ENCODE peak calls at places on chromosome 1, in nine cellular contexts. W is CD4-positive, alpha-beta T cell; J is adrenal gland; O is heart right ventricle; R is endothelial cell; C is thoracic aorta; T is GM13976; B is fibroblast of lung; A is fibroblast of the aortic adventitia. E is an unnamed sample.

GRCh38 chr1:53091841-53092645 is 30.0 kb downstream of the PODN start:
- DNase-seq in W (no peak), J (no peak), O (peak), R (no peak), C (no peak), T (no peak), B (no peak), A (no peak), E (no peak)

GRCh38 chr1:78318011-78318410 is 172.8 kb upstream of the PTGFR start:
- DNase-seq in W (no peak), J (no peak), O (no peak), R (no peak), C (no peak), T (no peak), B (peak), A (peak), E (no peak)

GRCh38 chr1:185969524-185969991 is 235.4 kb downstream of the HMCN1 start:
- DNase-seq in W (no peak), J (no peak), O (no peak), R (no peak), C (no peak), T (no peak), B (no peak), A (peak), E (no peak)

GRCh38 chr1:190754769-190755168 is 277.1 kb upstream of the BRINP3 start:
- DNase-seq in W (no peak), J (no peak), O (no peak), R (no peak), C (no peak), T (no peak), B (peak), A (peak), E (no peak)

GRCh38 chr1:91680556-91680955 is 179.9 kb downstream of the CDC7 start:
- DNase-seq in W (no peak), J (no peak), O (no peak), R (no peak), C (no peak), T (no peak), B (no peak), A (no peak), E (no peak)

GRCh38 chr1:222335586-222335985 is 212.3 kb downstream of the HHIPL2 start:
- DNase-seq in W (no peak), J (no peak), O (no peak), R (no peak), C (no peak), T (no peak), B (peak), A (peak), E (no peak)

GRCh38 chr1:179777731-179778130 is 34.6 kb downstream of the FAM163A start:
- DNase-seq in W (no peak), J (no peak), O (no peak), R (no peak), C (no peak), T (no peak), B (no peak), A (no peak), E (no peak)

GRCh38 chr1:218439541-218440295 is 94.6 kb downstream of the TGFB2 start:
- DNase-seq in W (no peak), J (no peak), O (no peak), R (no peak), C (no peak), T (no peak), B (no peak), A (peak), E (no peak)

GRCh38 chr1:27623327-27624212 is 11.4 kb downstream of the FGR start:
- DNase-seq in W (no peak), J (no peak), O (no peak), R (no peak), C (no peak), T (no peak), B (no peak), A (no peak), E (no peak)

GRCh38 chr1:203913045-203913444 is 51.6 kb downstream of the SNRPE start:
- DNase-seq in W (no peak), J (no peak), O (no peak), R (no peak), C (no peak), T (no peak), B (no peak), A (no peak), E (no peak)

GRCh38 chr1:14704846-14705245 is 106.4 kb downstream of the KAZN start:
- DNase-seq in W (no peak), J (no peak), O (no peak), R (no peak), C (no peak), T (no peak), B (no peak), A (no peak), E (no peak)

GRCh38 chr1:99645699-99646531 is at the start of gene PALMD:
- DNase-seq in W (no peak), J (peak), O (peak), R (no peak), C (no peak), T (no peak), B (no peak), A (no peak), E (no peak)

GRCh38 chr1:74592580-74593355 is 80.4 kb upstream of the LRRC53 start:
- DNase-seq in W (no peak), J (no peak), O (no peak), R (no peak), C (no peak), T (no peak), B (no peak), A (no peak), E (no peak)

GRCh38 chr1:220970311-220970710 is 91.1 kb downstream of the HLX start:
- DNase-seq in W (no peak), J (no peak), O (no peak), R (no peak), C (no peak), T (no peak), B (no peak), A (peak), E (no peak)

DNA sequence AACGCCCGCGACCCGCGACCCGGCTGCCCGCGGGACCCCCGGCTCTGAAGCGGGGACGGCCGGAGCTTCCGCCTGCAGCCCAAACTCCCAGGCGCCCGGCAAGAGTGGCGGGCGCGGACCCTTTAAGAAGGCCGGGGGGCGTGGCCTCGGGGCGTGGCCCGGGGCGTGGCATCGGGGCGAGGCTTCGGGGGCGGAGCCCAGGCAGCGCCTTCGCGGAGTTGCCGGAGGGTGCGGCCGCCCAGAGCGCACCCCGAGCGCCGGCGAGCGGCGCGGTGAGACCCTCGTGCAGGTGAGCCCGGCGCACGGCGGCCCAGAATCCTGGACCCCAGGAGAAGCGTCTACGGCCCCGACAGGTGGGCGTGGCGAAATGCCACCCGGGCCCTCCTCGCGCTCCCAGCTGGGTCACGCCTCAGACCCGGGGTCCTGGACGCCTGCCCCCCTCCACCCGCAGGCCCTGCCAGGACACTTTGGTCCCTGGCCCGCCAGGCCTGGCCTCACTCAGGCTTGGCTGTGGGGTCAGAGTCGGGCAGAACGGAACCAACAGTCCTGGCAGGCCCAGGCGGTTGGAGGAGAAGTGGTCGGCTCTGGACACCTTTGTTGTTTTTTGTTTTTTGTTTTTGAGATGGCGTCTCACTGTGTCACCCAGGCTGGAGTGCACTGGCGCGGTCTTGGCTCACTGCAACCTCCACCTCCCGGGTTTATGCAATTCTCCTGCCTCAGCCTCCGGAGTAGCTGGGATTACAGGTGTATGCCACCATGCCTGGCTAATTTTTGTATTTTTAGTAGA is 14.4 kb downstream of the RNF223 start:
- DNase-seq in W (peak), J (peak), O (peak), R (peak), C (peak), T (peak), B (peak), A (peak), E (peak)
- TF ChIP-seq CTCF in W (no peak), J (no peak), O (no peak), R (peak), C (no peak), T (no peak), B (no peak), A (no peak), E (no peak)

DNA sequence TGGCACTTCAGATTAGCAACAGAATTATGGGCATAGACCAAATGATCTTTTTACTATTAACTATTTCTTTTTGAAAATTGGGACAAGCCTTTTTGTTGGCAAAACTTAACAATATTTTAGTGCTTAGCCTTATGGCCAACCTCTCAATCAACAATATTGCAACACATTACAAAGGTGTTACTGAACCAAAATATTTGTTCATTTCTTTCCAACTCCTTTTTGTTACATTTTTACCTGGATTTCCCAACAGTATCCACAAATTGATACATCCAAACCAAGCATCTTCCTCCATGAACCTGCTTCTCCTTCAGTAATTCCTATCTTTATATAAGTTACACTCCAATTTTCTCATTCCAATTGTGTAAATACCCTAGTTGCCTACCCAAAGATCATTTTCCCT is 1.5 kb upstream of the AMPD1 start:
- DNase-seq in W (no peak), J (no peak), O (no peak), R (no peak), C (no peak), T (no peak), B (no peak), A (no peak), E (no peak)
- TF ChIP-seq CTCF in W (no peak), J (no peak), O (no peak), R (no peak), C (no peak), T (no peak), B (no peak), A (no peak), E (no peak)

GRCh38 chr1:243609698-243610097 is 240.3 kb downstream of the AKT3 start:
- DNase-seq in W (no peak), J (no peak), O (no peak), R (no peak), C (no peak), T (no peak), B (no peak), A (no peak), E (no peak)
- TF ChIP-seq CTCF in W (no peak), J (no peak), O (no peak), R (no peak), C (no peak), T (no peak), B (no peak), A (no peak), E (no peak)

GRCh38 chr1:207259391-207259790 is 62.1 kb upstream of the CD55 start:
- DNase-seq in W (no peak), J (no peak), O (no peak), R (peak), C (no peak), T (no peak), B (peak), A (peak), E (no peak)
- TF ChIP-seq CTCF in W (no peak), J (peak), O (peak), R (peak), C (peak), T (no peak), B (peak), A (peak), E (no peak)

GRCh38 chr1:81731989-81732388 is 68.7 kb upstream of the ADGRL2 start:
- DNase-seq in W (no peak), J (no peak), O (no peak), R (no peak), C (no peak), T (no peak), B (no peak), A (peak), E (no peak)
- TF ChIP-seq CTCF in W (no peak), J (no peak), O (no peak), R (no peak), C (no peak), T (no peak), B (no peak), A (peak), E (no peak)

GRCh38 chr1:159775716-159776115 is 5.0 kb upstream of the DUSP23 start:
- DNase-seq in W (no peak), J (no peak), O (no peak), R (no peak), C (no peak), T (no peak), B (no peak), A (no peak), E (no peak)
- TF ChIP-seq CTCF in W (no peak), J (peak), O (no peak), R (no peak), C (no peak), T (no peak), B (no peak), A (no peak), E (no peak)

E was measured in activated CD8-positive, alpha-beta T cell treated with anti-CD3 and anti-CD28 coated beads for 36 hours.